ENCODE peak calls at places on chromosomes 4 and X, in five cellular contexts. M is SK-N-SH; J is A549; U is esophagus muscularis mucosa; Q is CD4-positive, CD25-positive, alpha-beta regulatory T cell. T is an unnamed sample.

GRCh38 chr4:65416875-65417274 is 253.4 kb downstream of the EPHA5 start:
- DNase-seq in J (no peak), U (no peak), M (no peak), Q (no peak), T (no peak)

GRCh38 chr4:95204873-95205272 is 343.9 kb downstream of the UNC5C start:
- DNase-seq in U (no peak), M (no peak), Q (no peak), J (peak; percentile 7), T (no peak)

GRCh38 chr4:184471872-184472539 is 2.3 kb downstream of the IRF2 start:
- DNase-seq in Q (peak; percentile 57), J (no peak), U (no peak), M (peak; percentile 60), T (peak; percentile 17)

GRCh38 chr4:165288639-165289428 is 38.6 kb upstream of the MSMO1 start:
- DNase-seq in Q (no peak), U (no peak), M (no peak), J (no peak), T (no peak)

GRCh38 chr4:10965196-10965595 is 280.6 kb upstream of the CLNK start:
- DNase-seq in Q (no peak), U (peak; percentile 66), M (no peak), J (no peak), T (no peak)

GRCh38 chr4:113162089-113162488 is 112.6 kb downstream of the ANK2 start:
- DNase-seq in J (no peak), M (no peak), U (no peak), Q (no peak), T (no peak)

GRCh38 chr4:55549888-55550287 is 3.2 kb upstream of the CLOCK start:
- DNase-seq in U (no peak), M (no peak), Q (peak; percentile 49), J (no peak), T (no peak)

GRCh38 chr4:10926025-10926424 is 241.5 kb upstream of the CLNK start:
- DNase-seq in U (no peak), Q (no peak), M (no peak), J (no peak), T (no peak)

GRCh38 chr4:120821986-120822385 is 100.5 kb downstream of the PRDM5 start:
- DNase-seq in M (no peak), Q (no peak), U (no peak), J (no peak), T (no peak)

GRCh38 chr4:78764498-78764961 is 11.6 kb upstream of the BMP2K start:
- DNase-seq in Q (no peak), M (no peak), U (no peak), J (no peak), T (no peak)

GRCh38 chr4:174999407-174999806 is 81.2 kb downstream of the ADAM29 start:
- DNase-seq in U (no peak), Q (no peak), J (no peak), M (no peak), T (no peak)

GRCh38 chr4:83556006-83556712 is 20.3 kb downstream of the GPAT3 start:
- DNase-seq in Q (no peak), U (no peak), J (no peak), M (no peak), T (no peak)

GRCh38 chr4:25654971-25655963 is at the start of gene SLC34A2:
- DNase-seq in Q (no peak), U (no peak), M (peak; percentile 33), J (no peak), T (no peak)

GRCh38 chrX:1443496-1444075 is 9.1 kb downstream of the ASMTL start:
- DNase-seq in J (no peak), M (no peak), U (no peak), Q (no peak), T (no peak)

GRCh38 chrX:97398030-97398551 is 514.4 kb downstream of the RPA4 start:
- DNase-seq in Q (peak; percentile 56), U (no peak), M (no peak), J (no peak), T (no peak)

GRCh38 chr4:189547537-189547936 is 393.1 kb upstream of the FRG1 start:
- DNase-seq in J (no peak), M (no peak), U (no peak), Q (no peak), T (no peak)

GRCh38 chr4:185782523-185782922 is 29.5 kb downstream of the SORBS2 start:
- DNase-seq in U (no peak), Q (no peak), J (peak; percentile 3), M (peak; percentile 28), T (no peak)

GRCh38 chr4:47674173-47674572 is 163.7 kb downstream of the CORIN start:
- DNase-seq in Q (no peak), M (no peak), J (no peak), U (no peak), T (no peak)

GRCh38 chr4:41611881-41612871 is 74.2 kb downstream of the LIMCH1 start:
- DNase-seq in M (peak; percentile 44), Q (no peak), J (no peak), U (no peak), T (no peak)

GRCh38 chrX:52217494-52218160 is 32.9 kb downstream of the MAGED4 start:
- DNase-seq in J (no peak), Q (no peak), M (no peak), U (no peak), T (no peak)

GRCh38 chr4:134552063-134552462 is 350.5 kb upstream of the PABPC4L start:
- DNase-seq in U (no peak), J (no peak), Q (no peak), M (no peak), T (no peak)

GRCh38 chrX:41258281-41258680 is 75.7 kb upstream of the DDX3X start:
- DNase-seq in M (no peak), J (no peak), Q (no peak), U (no peak), T (no peak)

GRCh38 chrX:153623310-153624029 is 23.5 kb upstream of the DUSP9 start:
- DNase-seq in Q (no peak), U (no peak), M (no peak), J (no peak), T (no peak)

GRCh38 chr4:169205146-169205806 is 65.5 kb downstream of the SH3RF1 start:
- DNase-seq in Q (no peak), J (no peak), U (no peak), M (no peak), T (no peak)

GRCh38 chr4:81522711-81523110 is 51.0 kb upstream of the RASGEF1B start:
- DNase-seq in J (no peak), M (no peak), U (no peak), Q (no peak), T (no peak)

GRCh38 chr4:81527115-81527514 is 55.4 kb upstream of the RASGEF1B start:
- DNase-seq in U (no peak), M (no peak), Q (no peak), J (no peak), T (no peak)

GRCh38 chr4:81521708-81522107 is 50.0 kb upstream of the RASGEF1B start:
- DNase-seq in J (no peak), U (no peak), M (no peak), Q (no peak), T (no peak)

GRCh38 chr4:81527709-81528108 is 56.0 kb upstream of the RASGEF1B start:
- DNase-seq in J (no peak), U (no peak), M (no peak), Q (no peak), T (no peak)

DNA sequence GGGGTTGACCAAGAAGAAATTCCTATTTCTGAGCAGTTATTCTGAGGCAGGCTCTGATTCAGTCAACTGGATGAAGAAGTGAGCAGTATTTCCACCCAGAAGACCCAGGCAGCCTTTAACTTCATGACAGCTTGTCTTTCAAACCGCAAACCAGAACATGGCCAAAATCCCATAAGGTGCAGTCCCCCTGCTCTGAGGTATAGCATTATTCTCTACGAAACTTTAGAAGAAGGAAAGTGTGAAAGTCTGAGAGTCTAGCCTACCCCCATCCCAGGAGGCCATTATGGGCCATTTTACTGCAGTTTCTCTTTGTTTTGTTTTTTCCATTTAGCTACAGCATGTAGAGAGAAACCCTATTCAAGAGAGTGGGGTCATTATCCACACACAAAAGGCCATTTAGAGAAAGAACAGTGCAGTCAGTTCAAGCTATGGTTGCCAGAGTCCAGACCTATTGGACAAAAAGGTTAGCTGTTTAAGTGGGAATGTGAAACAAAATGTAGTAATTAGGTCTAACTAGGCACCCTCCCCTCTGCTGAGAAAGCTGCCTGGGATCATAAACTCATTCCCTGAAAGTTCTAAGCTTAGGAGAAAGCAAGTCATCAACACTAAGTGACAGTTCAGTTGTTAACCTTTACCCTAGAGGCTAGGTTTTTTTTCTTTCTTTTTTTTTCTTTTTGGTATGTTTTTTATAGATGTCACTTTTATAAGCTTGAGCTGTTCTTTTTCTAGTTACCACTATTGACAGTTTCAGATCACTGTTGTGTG is 52.1 kb upstream of the RASGEF1B start:
- DNase-seq in J (no peak), Q (no peak), M (no peak), U (no peak), T (no peak)
- H3K27ac ChIP-seq in J (no peak overlapping the region), Q (no peak overlapping the region), M (no peak overlapping the region), U (no peak overlapping the region), T (no peak overlapping the region)

DNA sequence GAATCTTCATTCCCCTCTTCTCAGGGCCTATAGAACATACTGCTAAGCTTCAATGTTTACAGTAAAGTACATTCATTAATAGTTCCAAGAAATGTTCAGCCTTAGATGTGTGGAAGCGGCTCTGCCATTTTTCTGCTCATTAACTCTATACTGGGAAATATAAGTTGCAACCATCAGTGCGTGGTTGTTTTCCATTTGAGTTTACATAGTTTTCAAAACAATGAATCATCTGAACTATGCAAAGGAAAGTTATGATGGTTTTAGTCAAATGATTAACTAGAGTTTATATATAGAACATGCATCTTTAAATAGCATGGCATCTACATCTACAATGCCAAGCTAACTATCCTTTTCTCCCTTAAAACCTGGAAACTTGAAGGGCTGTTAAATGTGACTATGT is 29.6 kb downstream of the LEF1 start:
- DNase-seq in U (no peak), J (no peak), Q (peak; percentile 67), M (no peak), T (no peak)
- H3K4me1 ChIP-seq in U (no peaks in the 10 kb centered on the region), J (no peaks in the 10 kb centered on the region), Q (peaks cover 100% of the 10 kb centered on the region), M (no peaks in the 10 kb centered on the region), T (peaks cover 96% of the 10 kb centered on the region)

GRCh38 chr4:158783775-158784174 is 14.9 kb downstream of the FNIP2 start:
- DNase-seq in Q (no peak), J (no peak), M (no peak), U (no peak), T (no peak)
- H3K27ac ChIP-seq in Q (no peak overlapping the region), J (no peak overlapping the region), M (peak overlapping the region; percentile 48), U (no peak overlapping the region), T (no peak overlapping the region)

DNA sequence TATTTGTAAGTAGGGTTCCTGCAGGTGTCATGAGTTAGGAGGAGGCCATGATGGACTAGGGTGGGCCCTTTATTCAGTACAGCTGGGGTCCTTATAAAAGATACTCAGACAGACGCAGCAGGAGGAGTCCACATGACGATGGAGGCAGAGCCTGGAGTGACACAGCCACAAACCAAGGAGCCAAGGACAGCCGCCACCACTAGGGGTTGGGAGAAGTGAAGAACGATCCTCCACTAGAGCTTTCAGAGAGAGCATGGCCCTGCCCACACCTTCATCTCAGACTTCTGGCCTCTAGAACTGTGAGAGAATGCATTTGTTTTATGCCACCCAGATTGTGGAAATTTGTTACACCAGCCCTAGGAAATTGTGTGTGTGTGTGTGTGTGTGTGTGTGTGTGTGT is 31.1 kb downstream of the JAKMIP1 start:
- DNase-seq in M (no peak), Q (no peak), U (no peak), J (no peak), T (no peak)
- H3K4me1 ChIP-seq in M (peaks cover 29% of the 10 kb centered on the region), Q (peaks cover 23% of the 10 kb centered on the region), U (no peaks in the 10 kb centered on the region), J (no peaks in the 10 kb centered on the region), T (peaks cover 18% of the 10 kb centered on the region)